ENCODE peak calls at places on chromosomes 2 and 18, in four cellular contexts. One of them, this sample, is unnamed.

GRCh38 chr2:238775591-238775990 is 72.3 kb upstream of the TWIST2 start:
- DNase-seq in T-helper 2 cell: no peak
- DNase-seq in Ammon's horn: no peak
- DNase-seq in HuH-7: no peak
- DNase-seq in this sample: no peak

GRCh38 chr2:54403512-54404238 is 52.5 kb upstream of the SPTBN1 start:
- DNase-seq in Ammon's horn: no peak
- DNase-seq in HuH-7: no peak
- DNase-seq in T-helper 2 cell: no peak
- DNase-seq in this sample: no peak

GRCh38 chr2:81225756-81226155 is 921.2 kb upstream of the LRRTM1 start:
- DNase-seq in HuH-7: no peak
- DNase-seq in T-helper 2 cell: no peak
- DNase-seq in Ammon's horn: no peak
- DNase-seq in this sample: no peak

GRCh38 chr2:15800489-15801329 is 139.6 kb upstream of the MYCN start:
- DNase-seq in T-helper 2 cell: no peak
- DNase-seq in Ammon's horn: peak; percentile 95
- DNase-seq in HuH-7: peak; percentile 53
- DNase-seq in this sample: peak; percentile 37

GRCh38 chr18:66749030-66749429 is 145.1 kb upstream of the CDH19 start:
- DNase-seq in T-helper 2 cell: no peak
- DNase-seq in HuH-7: no peak
- DNase-seq in Ammon's horn: peak; percentile 64
- DNase-seq in this sample: peak; percentile 7

GRCh38 chr18:64332851-64333250 is 184.0 kb upstream of the LINC00305 start:
- DNase-seq in T-helper 2 cell: no peak
- DNase-seq in Ammon's horn: no peak
- DNase-seq in HuH-7: no peak
- DNase-seq in this sample: no peak

GRCh38 chr18:5997361-5997760 is 102.0 kb upstream of the TMEM200C start:
- DNase-seq in T-helper 2 cell: no peak
- DNase-seq in HuH-7: no peak
- DNase-seq in Ammon's horn: no peak
- DNase-seq in this sample: no peak

GRCh38 chr2:115165529-115166109 is 723.2 kb downstream of the DPP10 start:
- DNase-seq in HuH-7: peak; percentile 15
- DNase-seq in T-helper 2 cell: no peak
- DNase-seq in Ammon's horn: peak; percentile 76
- DNase-seq in this sample: peak; percentile 44

GRCh38 chr2:73859721-73860586 is 31.2 kb downstream of the STAMBP start:
- DNase-seq in Ammon's horn: no peak
- DNase-seq in HuH-7: no peak
- DNase-seq in T-helper 2 cell: peak; percentile 13
- DNase-seq in this sample: peak; percentile 59

GRCh38 chr18:77067315-77068061 is 65.1 kb downstream of the MBP start:
- DNase-seq in T-helper 2 cell: peak; percentile 44
- DNase-seq in HuH-7: no peak
- DNase-seq in Ammon's horn: no peak
- DNase-seq in this sample: no peak

GRCh38 chr2:23002234-23002633 is 382.7 kb upstream of the KLHL29 start:
- DNase-seq in Ammon's horn: no peak
- DNase-seq in T-helper 2 cell: no peak
- DNase-seq in HuH-7: no peak
- DNase-seq in this sample: no peak

GRCh38 chr2:17166506-17166905 is 351.7 kb downstream of the RAD51AP2 start:
- DNase-seq in HuH-7: no peak
- DNase-seq in T-helper 2 cell: no peak
- DNase-seq in Ammon's horn: no peak
- DNase-seq in this sample: no peak